ENCODE peak calls at places on chromosomes 3 and 15, in six cellular contexts. N is GM12878, B is HepG2, I is HEK293T, P is H1, S is WTC11. U is an unnamed sample.

GRCh38 chr15:81194723-81195122 is 2.0 kb upstream of the IL16 start:
- DNase-seq in N (no peak), B (no peak), I (no peak), P (no peak), S (no peak), U (no peak)

GRCh38 chr15:98888839-98889479 is 118.6 kb downstream of the PGPEP1L start:
- DNase-seq in N (no peak), B (no peak), I (no peak), P (no peak), S (no peak), U (no peak)

GRCh38 chr15:52466134-52466701 is 62.5 kb downstream of the MYO5A start:
- DNase-seq in N (peak), B (no peak), I (no peak), P (no peak), S (peak), U (no peak)

GRCh38 chr15:76986743-76987142 is 8.2 kb upstream of the PSTPIP1 start:
- DNase-seq in N (no peak), B (no peak), I (no peak), P (no peak), S (peak), U (no peak)

GRCh38 chr3:35276616-35277015 is 362.7 kb upstream of the ARPP21 start:
- DNase-seq in N (no peak), B (no peak), I (no peak), P (no peak), S (no peak), U (no peak)

GRCh38 chr3:145698252-145698651 is 462.7 kb downstream of the PLOD2 start:
- DNase-seq in N (no peak), B (no peak), I (no peak), P (no peak), S (no peak), U (no peak)

GRCh38 chr3:63354160-63354559 is 76.1 kb downstream of the SYNPR start:
- DNase-seq in N (no peak), B (no peak), I (no peak), P (no peak), S (no peak), U (no peak)

GRCh38 chr3:29922990-29923746 is 642.3 kb downstream of the RBMS3 start:
- DNase-seq in N (no peak), B (peak), I (no peak), P (no peak), S (no peak), U (no peak)

GRCh38 chr15:70355275-70355795 is 257.6 kb upstream of the TLE3 start:
- DNase-seq in N (no peak), B (no peak), I (peak), P (no peak), S (no peak), U (peak)

GRCh38 chr3:5190147-5190791 is 2.8 kb downstream of the EDEM1 start:
- DNase-seq in N (no peak), B (no peak), I (no peak), P (no peak), S (no peak), U (no peak)

GRCh38 chr3:124592658-124593441 is 137.4 kb upstream of the UMPS start:
- DNase-seq in N (peak), B (no peak), I (no peak), P (peak), S (no peak), U (no peak)

GRCh38 chr15:40754883-40755815 is at the start of gene RMDN3:
- DNase-seq in N (peak), B (peak), I (peak), P (peak), S (peak), U (peak)

GRCh38 chr3:33926998-33927605 is 128.7 kb downstream of the PDCD6IP start:
- DNase-seq in N (no peak), B (no peak), I (no peak), P (no peak), S (no peak), U (no peak)

GRCh38 chr3:193805448-193805847 is 212.4 kb downstream of the OPA1 start:
- DNase-seq in N (no peak), B (peak), I (no peak), P (no peak), S (no peak), U (peak)

GRCh38 chr15:63826513-63826912 is 7.2 kb downstream of the HERC1 start:
- DNase-seq in N (no peak), B (no peak), I (no peak), P (no peak), S (no peak), U (no peak)
- TF ChIP-seq SP1 in N (no peak), B (no peak), I (no peak), P (no peak), S (no peak), U (no peak)

DNA sequence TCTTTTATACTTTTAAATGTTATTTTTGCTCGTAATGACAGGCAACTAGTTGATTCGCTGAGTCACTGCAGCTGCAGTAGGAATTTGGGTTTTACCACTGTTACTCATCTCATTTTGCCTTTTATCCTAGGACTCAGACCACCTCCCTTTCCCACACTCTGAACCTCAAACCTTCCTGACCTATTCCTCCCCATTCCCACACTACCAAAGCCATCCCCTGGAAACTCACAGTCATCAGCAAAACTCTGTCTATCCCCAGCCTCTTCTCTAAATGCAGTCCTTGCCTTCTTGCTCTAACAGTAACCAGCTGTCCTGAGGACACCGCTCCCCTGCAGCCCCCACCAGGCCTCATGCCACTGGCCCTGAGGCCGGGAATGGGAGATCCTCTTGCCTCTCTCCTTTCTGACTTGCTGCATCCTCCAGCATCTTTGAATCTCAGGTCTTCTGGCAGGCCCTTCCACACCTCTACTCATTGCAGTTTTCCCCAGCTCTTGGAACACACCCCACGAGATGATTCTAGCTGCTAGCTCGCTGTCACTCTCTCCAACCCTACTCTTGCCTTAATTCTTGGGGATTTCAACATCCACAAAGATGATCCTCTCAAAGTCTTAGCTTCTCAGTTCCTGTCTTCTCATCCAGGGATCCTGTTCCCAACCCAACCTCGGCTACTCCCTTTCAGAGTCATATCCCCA is 55.9 kb upstream of the C3orf80 start:
- DNase-seq in N (no peak), B (no peak), I (no peak), P (no peak), S (no peak), U (peak)
- TF ChIP-seq SP1 in N (no peak), B (no peak), I (no peak), P (no peak), S (no peak), U (no peak)

DNA sequence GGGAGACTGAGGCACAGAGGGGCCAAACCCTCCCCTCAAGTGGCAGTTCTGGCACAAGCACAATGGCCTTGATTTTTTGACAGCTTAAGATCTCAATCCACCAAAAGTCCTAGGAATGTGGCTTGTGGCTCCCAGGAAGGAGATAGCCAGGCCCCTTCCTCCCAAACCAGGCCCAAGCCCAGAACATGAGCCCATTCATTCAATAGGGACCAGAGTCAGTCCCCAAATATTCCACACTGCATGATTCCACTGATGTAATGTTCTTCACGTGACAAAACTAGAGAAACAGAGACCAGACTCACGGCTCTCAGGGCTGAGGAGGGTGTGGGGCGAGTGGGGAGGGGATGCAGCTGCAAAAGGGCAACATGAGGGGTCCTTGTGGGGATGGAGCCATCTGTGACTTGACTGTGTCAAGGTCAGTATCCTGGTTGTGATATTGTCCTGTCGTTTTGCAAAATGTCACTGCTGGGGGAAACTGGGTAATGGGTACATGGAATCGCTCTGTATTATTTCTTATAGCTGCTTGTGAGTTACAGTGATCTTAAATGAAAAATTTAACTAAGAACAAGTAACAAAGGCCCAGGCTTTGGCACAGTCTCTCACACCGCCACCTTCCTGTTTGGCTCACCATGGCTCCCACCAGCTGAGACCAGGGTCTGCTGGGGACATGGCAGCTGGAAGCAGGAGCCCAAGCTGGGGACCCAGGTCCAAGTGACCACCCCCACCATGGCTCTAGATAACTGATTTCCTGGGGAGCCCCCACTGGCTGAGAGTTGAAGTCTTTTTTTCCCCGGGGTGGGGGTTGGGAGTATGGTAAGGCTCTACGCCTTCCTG is 25.7 kb downstream of the ABTB1 start:
- DNase-seq in N (no peak), B (no peak), I (no peak), P (no peak), S (no peak), U (no peak)
- TF ChIP-seq SP1 in N (no peak), B (no peak), I (no peak), P (no peak), S (no peak), U (no peak)

DNA sequence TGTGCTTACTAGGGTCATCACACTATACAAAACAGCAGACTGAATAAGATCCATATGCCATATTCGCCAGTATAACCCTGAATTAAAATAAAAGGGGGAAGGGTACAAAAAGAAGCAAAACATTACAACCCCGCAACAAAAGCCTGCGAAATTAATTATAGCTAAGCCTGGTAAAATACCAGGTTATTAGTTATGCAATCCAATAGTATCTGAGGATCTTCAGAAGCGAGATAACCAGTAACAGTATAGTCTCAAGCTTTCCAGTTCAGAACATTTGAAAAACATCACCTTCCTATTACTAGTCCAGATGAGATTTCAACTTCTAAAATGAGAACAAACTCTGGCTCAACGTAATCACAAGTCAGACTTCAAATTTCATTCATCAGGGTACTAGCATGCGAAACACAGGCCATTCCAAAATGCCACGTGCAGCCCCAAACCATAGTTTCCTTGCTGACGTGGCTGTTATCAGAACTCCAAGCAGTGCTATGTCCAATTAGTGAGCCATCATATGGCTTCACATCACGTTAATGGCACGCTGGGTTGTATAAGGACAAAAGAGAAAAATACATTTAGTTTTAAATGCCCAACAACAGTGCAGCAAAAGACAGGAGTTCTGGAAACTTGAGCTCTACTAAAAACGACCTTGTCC is 1.1 kb downstream of the SSR3 start:
- DNase-seq in N (no peak), B (peak), I (no peak), P (no peak), S (no peak), U (no peak)
- TF ChIP-seq SP1 in N (no peak), B (peak), I (no peak), P (no peak), S (no peak), U (no peak)

DNA sequence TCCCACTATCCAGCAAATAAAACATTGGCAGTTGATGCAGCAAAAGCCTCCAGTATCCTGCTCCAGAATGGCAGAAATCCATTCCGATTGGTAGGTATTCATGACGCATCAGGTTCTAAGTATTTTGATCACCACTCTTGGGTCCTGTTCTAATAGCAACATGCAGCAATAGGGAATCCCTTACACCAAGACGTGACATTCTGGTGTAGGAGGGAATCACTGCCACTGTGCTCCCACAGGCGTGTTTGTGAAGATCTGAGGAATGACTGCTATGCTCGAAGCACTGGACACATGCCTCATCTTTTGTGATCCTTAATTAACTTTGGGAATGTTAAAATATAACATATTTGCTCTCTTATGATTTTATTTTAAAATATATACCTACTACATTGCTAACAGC is 552.9 kb downstream of the MECOM start:
- DNase-seq in N (no peak), B (no peak), I (no peak), P (no peak), S (no peak), U (no peak)
- TF ChIP-seq SP1 in N (no peak), B (no peak), I (no peak), P (no peak), S (no peak), U (no peak)

DNA sequence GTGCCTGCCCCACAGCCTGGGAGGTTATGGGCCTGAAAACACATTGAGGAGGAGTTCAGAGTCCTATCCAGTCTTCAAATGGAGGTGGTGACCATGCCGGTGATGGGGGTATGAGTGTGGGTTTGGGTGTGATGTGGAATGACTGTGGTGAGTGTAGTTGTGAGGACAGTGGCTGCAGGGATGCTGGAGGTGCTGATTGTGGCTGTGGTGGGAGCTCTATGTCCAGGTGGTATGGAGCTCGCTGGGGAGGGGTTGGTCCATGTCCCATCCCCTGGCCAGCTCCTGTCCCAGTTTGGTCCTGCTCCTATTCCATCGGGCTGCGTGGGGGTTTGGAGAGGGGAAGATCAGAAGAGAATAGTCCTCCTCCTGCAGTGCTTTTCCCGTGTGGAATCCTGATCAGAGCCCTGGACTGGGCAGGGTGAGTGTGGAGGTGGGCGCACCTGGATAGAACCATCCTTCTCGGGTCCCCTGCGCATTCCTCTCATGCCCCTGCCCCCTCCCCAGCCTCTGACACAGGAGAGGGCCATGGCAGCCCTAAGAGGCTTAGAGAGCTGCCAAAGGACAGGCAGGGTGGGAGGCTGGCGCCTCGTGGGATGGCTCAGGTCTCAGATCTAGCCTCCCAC is 23.0 kb upstream of the GOLGA6C start:
- DNase-seq in N (no peak), B (no peak), I (no peak), P (no peak), S (peak), U (no peak)
- TF ChIP-seq SP1 in N (no peak), B (no peak), I (no peak), P (no peak), S (no peak), U (no peak)

GRCh38 chr15:91021516-91022074 is 799 bp downstream of the VPS33B start:
- DNase-seq in N (no peak), B (peak), I (no peak), P (no peak), S (no peak), U (no peak)
- TF ChIP-seq SP1 in N (no peak), B (no peak), I (no peak), P (no peak), S (no peak), U (no peak)